ENCODE peak calls at places on chromosomes 2 and 18, in seven cellular contexts. F, J, V, H, R, X and A are unnamed samples. For H3K9me2, the result is how much of the 10 kb centered on the place peaks cover.

GRCh38 chr2:96815326-96816126 is 542 bp upstream of the CNNM3 start:
- DNase-seq in R (peak), J (peak), V (peak), F (peak), H (peak), X (peak), A (peak)

GRCh38 chr2:176931588-176932563 is 280.7 kb upstream of the HNRNPA3 start:
- DNase-seq in V (peak), R (peak), F (no peak), J (peak), H (no peak), X (peak), A (no peak)

GRCh38 chr2:217943379-217944321 is 59.1 kb downstream of the TNS1 start:
- DNase-seq in V (peak), R (peak), F (peak), X (no peak), H (peak), J (peak), A (no peak)

GRCh38 chr2:144595279-144595678 is 75.4 kb upstream of the ZEB2 start:
- DNase-seq in R (no peak), F (no peak), H (no peak), J (no peak), V (no peak), X (no peak), A (no peak)

GRCh38 chr18:40866013-40866644 is 1088.9 kb upstream of the PIK3C3 start:
- DNase-seq in H (no peak), R (peak), V (peak), J (no peak), F (no peak), X (no peak), A (no peak)

GRCh38 chr2:240021488-240022104 is 3.5 kb downstream of the NDUFA10 start:
- DNase-seq in F (peak), J (peak), H (peak), V (peak), R (peak), X (peak), A (peak)

GRCh38 chr2:218029366-218030360 is 26.9 kb upstream of the TNS1 start:
- DNase-seq in H (no peak), J (no peak), X (no peak), F (no peak), R (no peak), V (no peak), A (no peak)

GRCh38 chr2:178844269-178844668 is 37.0 kb upstream of the TTN start:
- DNase-seq in R (no peak), V (no peak), X (no peak), F (no peak), H (no peak), J (no peak), A (no peak)

GRCh38 chr2:10369269-10370255 is 66.9 kb downstream of the HPCAL1 start:
- DNase-seq in F (no peak), V (no peak), X (no peak), J (no peak), R (peak), H (no peak), A (no peak)

GRCh38 chr2:218999021-218999880 is 6.0 kb upstream of the CRYBA2 start:
- DNase-seq in X (no peak), R (no peak), V (no peak), F (no peak), H (no peak), J (peak), A (no peak)

GRCh38 chr2:239770240-239770639 is 254.9 kb downstream of the NDUFA10 start:
- DNase-seq in R (peak), X (no peak), V (no peak), F (no peak), J (no peak), H (no peak), A (no peak)

GRCh38 chr2:79393107-79393506 is 119.7 kb upstream of the CTNNA2 start:
- DNase-seq in R (no peak), J (no peak), V (no peak), H (no peak), X (no peak), F (no peak), A (no peak)

GRCh38 chr2:79393806-79394484 is 118.9 kb upstream of the CTNNA2 start:
- DNase-seq in J (no peak), F (no peak), R (peak), X (no peak), V (no peak), H (peak), A (no peak)

GRCh38 chr2:79389475-79389874 is 123.4 kb upstream of the CTNNA2 start:
- DNase-seq in X (no peak), F (no peak), J (no peak), V (no peak), H (no peak), R (no peak), A (no peak)

GRCh38 chr2:79394485-79394859 is 118.4 kb upstream of the CTNNA2 start:
- DNase-seq in J (no peak), H (no peak), X (no peak), V (no peak), F (no peak), R (no peak), A (no peak)
- H3K4me2 ChIP-seq in J (no peak), H (no peak), X (no peak), V (no peak), F (no peak), R (no peak), A (no peak)

DNA sequence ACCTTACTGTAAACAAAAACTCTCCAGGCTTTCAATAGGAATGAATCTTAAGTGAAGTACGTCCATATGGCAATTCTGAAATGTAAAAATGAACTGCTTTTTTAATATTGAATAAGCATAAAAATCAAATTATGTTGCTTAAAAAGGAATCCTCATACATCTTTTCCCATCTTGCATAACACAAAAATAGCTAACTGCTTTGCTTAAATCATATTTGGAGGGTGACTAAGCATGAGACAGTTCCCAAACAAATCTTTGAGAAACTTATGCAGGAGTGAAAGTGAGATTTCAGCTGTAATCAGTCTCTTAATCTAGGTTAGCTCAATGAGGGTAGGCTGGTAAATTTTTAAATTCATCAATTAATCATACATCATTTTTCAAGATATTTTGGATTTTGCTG is 111.5 kb downstream of the MBD5 start:
- DNase-seq in J (no peak), F (no peak), R (no peak), X (peak), H (no peak), V (peak), A (no peak)
- H3K9me2 ChIP-seq in J (under half), F (under half), R (under half), X (under half), H (under half), V (under half), A (under half)

GRCh38 chr2:161243312-161243711 is 64.9 kb upstream of the PSMD14 start:
- DNase-seq in R (no peak), H (peak), X (no peak), F (no peak), J (no peak), V (no peak), A (peak)

GRCh38 chr2:161243873-161244272 is 64.4 kb upstream of the PSMD14 start:
- DNase-seq in H (peak), V (no peak), R (no peak), F (no peak), J (no peak), X (no peak), A (peak)

GRCh38 chr2:161246301-161246700 is 61.9 kb upstream of the PSMD14 start:
- DNase-seq in X (no peak), F (no peak), H (peak), V (no peak), J (no peak), R (no peak), A (no peak)

GRCh38 chr2:161245237-161245505 is 63.1 kb upstream of the PSMD14 start:
- DNase-seq in V (no peak), X (no peak), R (no peak), H (no peak), F (no peak), J (no peak), A (no peak)

DNA sequence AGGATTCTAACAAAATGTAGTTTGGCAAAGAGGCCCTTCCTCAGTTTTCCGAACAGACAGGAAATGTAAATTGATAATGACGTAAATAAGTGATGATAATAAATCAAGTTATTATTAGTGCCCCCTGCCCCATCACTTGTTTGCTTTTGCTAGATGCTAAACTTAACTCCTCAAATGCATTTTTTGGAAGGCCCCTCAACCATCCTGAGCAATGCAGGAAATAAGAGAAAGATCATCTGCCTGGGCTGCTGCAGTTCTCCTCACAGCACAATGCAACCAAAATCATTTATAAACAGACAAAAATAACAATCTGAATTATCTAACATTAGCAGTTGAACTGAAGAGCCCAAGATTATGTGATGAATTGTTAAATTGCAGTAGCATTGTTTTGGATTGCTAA is 62.6 kb upstream of the PSMD14 start:
- DNase-seq in X (no peak), H (no peak), F (no peak), R (no peak), J (no peak), V (no peak), A (no peak)
- H3K4me2 ChIP-seq in X (peak), H (peak), F (peak), R (peak), J (no peak), V (no peak), A (peak)

GRCh38 chr2:15222856-15223255 is 338.3 kb downstream of the NBAS start:
- DNase-seq in J (no peak), V (peak), H (no peak), R (no peak), F (no peak), X (no peak), A (no peak)
- H3K9me2 ChIP-seq in J (under half), V (under half), H (under half), R (under half), F (under half), X (under half), A (under half)

GRCh38 chr2:26846881-26847662 is 860 bp upstream of the DPYSL5 start:
- DNase-seq in V (no peak), H (peak), J (no peak), F (no peak), X (no peak), R (peak), A (no peak)

GRCh38 chr2:26847663-26848335 is at the start of gene DPYSL5:
- DNase-seq in J (peak), V (no peak), X (no peak), H (peak), F (no peak), R (peak), A (no peak)

GRCh38 chr2:26848336-26849055 is 564 bp downstream of the DPYSL5 start:
- DNase-seq in J (peak), F (no peak), H (peak), V (peak), R (peak), X (no peak), A (no peak)

GRCh38 chr2:26845021-26845420 is 2.9 kb upstream of the DPYSL5 start:
- DNase-seq in H (no peak), F (no peak), X (no peak), J (no peak), V (no peak), R (no peak), A (no peak)

GRCh38 chr2:26846334-26846863 is 1.5 kb upstream of the DPYSL5 start:
- DNase-seq in X (peak), V (peak), R (peak), J (peak), F (peak), H (peak), A (peak)
- H3K4me2 ChIP-seq in X (peak), V (no peak), R (peak), J (peak), F (peak), H (peak), A (peak)

GRCh38 chr2:46325178-46325928 is 28.1 kb downstream of the EPAS1 start:
- DNase-seq in H (no peak), J (no peak), R (no peak), X (no peak), F (peak), V (peak), A (no peak)
- H3K9me2 ChIP-seq in H (under half), J (under half), R (under half), X (under half), F (under half), V (under half), A (under half)

DNA sequence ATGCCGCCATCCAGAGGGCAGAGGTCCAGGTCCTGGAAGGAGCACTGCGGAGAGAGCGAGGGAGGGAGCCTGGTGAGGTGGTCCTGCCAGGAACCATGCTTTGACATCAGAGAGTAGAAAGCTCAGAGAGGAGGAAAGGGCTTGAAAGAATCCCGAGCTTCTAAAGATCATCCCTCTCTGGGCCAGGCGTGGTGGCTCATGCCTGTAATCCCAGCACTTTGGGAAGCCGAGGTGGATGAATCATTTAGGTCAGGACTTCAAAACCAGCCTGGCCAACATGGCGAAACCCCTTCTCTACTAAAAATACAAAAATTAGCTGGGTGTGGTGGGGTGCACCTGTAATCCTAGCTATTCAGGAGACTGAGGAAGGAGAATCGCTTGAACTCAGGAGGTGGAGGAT is 3.0 kb downstream of the IL1B start:
- DNase-seq in H (no peak), X (no peak), R (no peak), F (no peak), J (no peak), V (no peak), A (no peak)
- H3K4me2 ChIP-seq in H (no peak), X (peak), R (no peak), F (peak), J (no peak), V (no peak), A (no peak)

DNA sequence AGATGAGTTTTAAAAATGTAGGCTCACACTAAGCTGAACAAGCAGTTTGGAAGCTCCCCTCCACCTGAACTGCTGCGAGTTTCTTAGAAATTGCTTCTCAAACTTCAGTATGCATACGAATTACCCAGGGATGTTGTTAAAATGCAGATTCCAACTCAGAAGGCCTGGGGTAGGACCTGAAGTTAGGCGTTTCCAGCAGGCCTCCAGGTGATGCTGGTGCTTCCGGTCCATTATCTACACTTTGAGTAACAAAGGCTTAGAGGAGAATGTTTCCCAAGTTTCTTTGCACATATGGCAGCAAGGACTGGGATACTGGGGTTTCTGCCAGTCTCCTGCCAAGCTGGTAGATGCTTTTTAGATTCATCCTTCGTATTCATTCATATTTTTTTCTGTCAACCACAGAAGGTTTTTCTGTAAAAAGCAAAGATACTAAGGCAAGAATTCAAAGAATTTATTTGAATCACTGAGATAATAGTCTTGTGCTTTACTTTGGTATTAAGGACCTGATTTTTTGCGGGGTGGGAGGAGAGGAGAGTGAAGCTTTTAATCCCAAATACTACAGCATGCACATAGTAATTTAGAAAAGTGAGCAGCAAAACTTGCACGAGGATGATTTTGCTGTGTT is 137.7 kb upstream of the SPATS2L start:
- DNase-seq in J (no peak), R (no peak), F (no peak), V (no peak), H (peak), X (no peak), A (no peak)
- H3K9me2 ChIP-seq in J (under half), R (under half), F (under half), V (under half), H (under half), X (under half), A (under half)

DNA sequence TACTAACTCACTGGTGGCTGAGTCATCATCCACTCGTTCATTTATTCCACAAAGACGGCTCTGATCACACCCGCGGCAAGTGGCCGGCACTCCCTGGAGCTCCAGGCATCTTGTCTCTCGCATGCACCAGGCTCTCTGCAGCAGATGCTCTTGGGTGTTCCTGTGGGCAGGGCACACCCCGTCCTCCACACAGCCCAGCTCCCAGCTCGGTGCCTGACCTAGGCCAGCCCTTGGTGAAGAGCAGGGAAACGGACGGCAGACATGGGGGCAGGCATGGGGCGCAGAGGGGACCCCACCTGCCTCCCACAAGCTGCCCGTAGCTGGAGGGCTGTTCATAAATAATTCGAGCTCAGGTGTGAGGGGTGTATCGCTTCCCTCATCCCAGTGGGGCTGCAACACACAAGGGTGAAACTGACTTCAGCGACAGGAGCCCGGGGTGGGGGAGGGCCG is 51.5 kb downstream of the INHBB start:
- DNase-seq in V (peak), H (no peak), R (peak), F (peak), X (peak), J (no peak), A (no peak)
- H3K4me2 ChIP-seq in V (no peak), H (no peak), R (no peak), F (peak), X (peak), J (no peak), A (no peak)

GRCh38 chr2:124186801-124187200 is 161.7 kb downstream of the CNTNAP5 start:
- DNase-seq in H (peak), J (no peak), X (no peak), F (no peak), V (no peak), R (no peak), A (no peak)
- H3K9me2 ChIP-seq in H (under half), J (under half), X (under half), F (under half), V (under half), R (under half), A (under half)